ENCODE peak calls at places on chromosomes 13 and 19, in five cellular contexts. One of them, this sample, is unnamed. For H3K4me1 and H3K9me3, the result is how much of the 10 kb centered on the place peaks cover.

GRCh38 chr19:29682236-29682895 is 17.1 kb downstream of the PLEKHF1 start:
- DNase-seq in neural progenitor cell: no peak
- DNase-seq in cardiac muscle cell: no peak
- DNase-seq in left ventricle myocardium inferior: no peak
- DNase-seq in transverse colon: no peak
- DNase-seq in this sample: no peak

GRCh38 chr13:60139272-60139671 is 24.5 kb downstream of the DIAPH3 start:
- DNase-seq in left ventricle myocardium inferior: no peak
- DNase-seq in cardiac muscle cell: no peak
- DNase-seq in transverse colon: no peak
- DNase-seq in neural progenitor cell: no peak
- DNase-seq in this sample: no peak

GRCh38 chr19:11096210-11096841 is 7.1 kb downstream of the LDLR start:
- DNase-seq in transverse colon: peak
- DNase-seq in cardiac muscle cell: no peak
- DNase-seq in left ventricle myocardium inferior: peak
- DNase-seq in neural progenitor cell: no peak
- DNase-seq in this sample: no peak

GRCh38 chr13:30607908-30608307 is 9.8 kb upstream of the USPL1 start:
- DNase-seq in cardiac muscle cell: no peak
- DNase-seq in transverse colon: peak
- DNase-seq in neural progenitor cell: no peak
- DNase-seq in left ventricle myocardium inferior: no peak
- DNase-seq in this sample: peak

GRCh38 chr13:33639640-33640080 is 178.3 kb upstream of the RFC3 start:
- DNase-seq in neural progenitor cell: no peak
- DNase-seq in left ventricle myocardium inferior: no peak
- DNase-seq in cardiac muscle cell: no peak
- DNase-seq in transverse colon: no peak
- DNase-seq in this sample: no peak

GRCh38 chr13:112583592-112584277 is 4.2 kb downstream of the TUBGCP3 start:
- DNase-seq in cardiac muscle cell: no peak
- DNase-seq in left ventricle myocardium inferior: peak
- DNase-seq in transverse colon: peak
- DNase-seq in neural progenitor cell: no peak
- DNase-seq in this sample: no peak

GRCh38 chr13:28819046-28819747 is 942 bp upstream of the MTUS2 start:
- DNase-seq in transverse colon: no peak
- DNase-seq in neural progenitor cell: peak
- DNase-seq in cardiac muscle cell: peak
- DNase-seq in left ventricle myocardium inferior: no peak
- DNase-seq in this sample: no peak

GRCh38 chr13:36142735-36143134 is 11.6 kb upstream of the DCLK1 start:
- DNase-seq in neural progenitor cell: no peak
- DNase-seq in transverse colon: no peak
- DNase-seq in cardiac muscle cell: no peak
- DNase-seq in left ventricle myocardium inferior: no peak
- DNase-seq in this sample: no peak

GRCh38 chr19:37942516-37942902 is 35.5 kb downstream of the SIPA1L3 start:
- DNase-seq in neural progenitor cell: no peak
- DNase-seq in left ventricle myocardium inferior: no peak
- DNase-seq in cardiac muscle cell: no peak
- DNase-seq in transverse colon: no peak
- DNase-seq in this sample: no peak

GRCh38 chr19:14375055-14375581 is 6.1 kb upstream of the ADGRE5 start:
- DNase-seq in neural progenitor cell: no peak
- DNase-seq in cardiac muscle cell: no peak
- DNase-seq in left ventricle myocardium inferior: peak
- DNase-seq in transverse colon: peak
- DNase-seq in this sample: peak

GRCh38 chr19:14383556-14383897 is 2.3 kb downstream of the ADGRE5 start:
- DNase-seq in left ventricle myocardium inferior: peak
- DNase-seq in transverse colon: peak
- DNase-seq in neural progenitor cell: no peak
- DNase-seq in cardiac muscle cell: no peak
- DNase-seq in this sample: no peak

GRCh38 chr19:14375582-14376291 is 5.5 kb upstream of the ADGRE5 start:
- DNase-seq in left ventricle myocardium inferior: peak
- DNase-seq in transverse colon: no peak
- DNase-seq in neural progenitor cell: no peak
- DNase-seq in cardiac muscle cell: peak
- DNase-seq in this sample: no peak

GRCh38 chr19:14381689-14382474 is 638 bp downstream of the ADGRE5 start:
- DNase-seq in cardiac muscle cell: no peak
- DNase-seq in transverse colon: peak
- DNase-seq in neural progenitor cell: no peak
- DNase-seq in left ventricle myocardium inferior: peak
- DNase-seq in this sample: peak

DNA sequence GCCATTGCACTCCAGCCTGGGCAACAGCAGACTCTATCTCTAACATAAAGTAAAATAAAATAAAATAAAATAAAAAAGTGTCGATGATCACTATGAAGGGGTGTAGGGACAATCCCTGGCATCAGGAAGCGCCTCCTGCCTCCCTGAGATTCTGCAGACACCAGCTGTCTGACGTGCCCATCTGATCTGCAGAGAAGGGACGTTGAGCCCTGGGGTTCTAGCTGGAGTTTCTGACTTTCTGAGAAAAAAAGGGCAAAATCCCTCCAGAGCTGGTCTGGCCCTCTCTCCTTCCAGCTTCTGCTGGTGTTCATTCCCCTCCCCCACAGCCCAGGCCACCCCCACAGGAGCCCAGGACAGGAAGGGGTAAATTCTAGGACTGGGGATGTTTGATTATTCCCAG is 2.4 kb upstream of the ADGRE5 start:
- DNase-seq in cardiac muscle cell: no peak
- DNase-seq in neural progenitor cell: no peak
- DNase-seq in left ventricle myocardium inferior: no peak
- DNase-seq in transverse colon: no peak
- DNase-seq in this sample: no peak
- H3K4me1 ChIP-seq in cardiac muscle cell: under half
- H3K4me1 ChIP-seq in neural progenitor cell: under half
- H3K4me1 ChIP-seq in left ventricle myocardium inferior: half or more
- H3K4me1 ChIP-seq in transverse colon: half or more
- H3K4me1 ChIP-seq in this sample: under half

GRCh38 chr19:56573914-56574313 is 6.6 kb downstream of the ZNF470 start:
- DNase-seq in left ventricle myocardium inferior: no peak
- DNase-seq in neural progenitor cell: no peak
- DNase-seq in cardiac muscle cell: no peak
- DNase-seq in transverse colon: no peak
- DNase-seq in this sample: no peak

DNA sequence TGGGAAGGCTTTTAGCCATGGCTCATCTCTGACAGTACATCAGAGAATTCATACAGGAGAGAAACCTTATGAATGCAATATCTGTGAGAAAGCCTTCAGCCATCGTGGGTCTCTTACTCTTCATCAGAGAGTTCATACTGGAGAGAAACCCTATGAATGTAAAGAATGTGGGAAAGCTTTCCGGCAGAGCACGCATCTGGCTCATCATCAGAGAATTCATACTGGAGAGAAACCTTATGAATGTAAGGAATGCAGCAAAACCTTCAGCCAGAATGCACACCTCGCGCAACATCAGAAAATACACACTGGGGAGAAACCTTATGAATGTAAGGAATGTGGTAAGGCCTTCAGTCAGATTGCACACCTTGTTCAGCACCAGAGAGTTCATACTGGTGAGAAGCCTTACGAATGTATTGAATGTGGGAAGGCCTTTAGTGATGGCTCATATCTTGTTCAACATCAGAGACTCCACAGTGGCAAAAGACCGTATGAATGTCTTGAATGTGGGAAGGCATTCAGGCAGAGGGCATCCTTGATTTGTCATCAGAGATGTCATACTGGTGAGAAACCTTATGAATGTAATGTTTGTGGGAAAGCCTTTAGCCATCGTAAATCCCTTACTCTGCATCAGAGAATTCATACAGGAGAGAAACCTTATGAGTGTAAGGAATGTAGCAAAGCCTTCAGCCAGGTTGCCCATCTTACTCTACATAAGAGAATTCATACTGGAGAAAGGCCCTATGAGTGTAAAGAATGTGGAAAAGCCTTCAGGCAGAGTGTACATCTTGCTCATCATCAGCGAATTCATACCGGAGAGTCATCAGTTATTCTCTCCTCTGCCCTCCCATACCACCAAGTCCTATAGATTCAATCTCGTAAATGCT is 10.7 kb downstream of the ZNF470 start:
- DNase-seq in neural progenitor cell: no peak
- DNase-seq in transverse colon: no peak
- DNase-seq in left ventricle myocardium inferior: no peak
- DNase-seq in cardiac muscle cell: no peak
- DNase-seq in this sample: no peak
- H3K9me3 ChIP-seq in neural progenitor cell: half or more
- H3K9me3 ChIP-seq in transverse colon: half or more
- H3K9me3 ChIP-seq in left ventricle myocardium inferior: half or more
- H3K9me3 ChIP-seq in cardiac muscle cell: under half
- H3K9me3 ChIP-seq in this sample: under half

GRCh38 chr19:35204799-35205732 is 23.5 kb downstream of the FAM187B start:
- DNase-seq in transverse colon: peak
- DNase-seq in neural progenitor cell: no peak
- DNase-seq in left ventricle myocardium inferior: no peak
- DNase-seq in cardiac muscle cell: no peak
- DNase-seq in this sample: no peak

GRCh38 chr19:35207391-35207871 is 21.1 kb downstream of the FAM187B start:
- DNase-seq in neural progenitor cell: no peak
- DNase-seq in left ventricle myocardium inferior: no peak
- DNase-seq in cardiac muscle cell: no peak
- DNase-seq in transverse colon: no peak
- DNase-seq in this sample: peak

GRCh38 chr19:35205733-35206323 is 22.7 kb downstream of the FAM187B start:
- DNase-seq in left ventricle myocardium inferior: no peak
- DNase-seq in transverse colon: no peak
- DNase-seq in neural progenitor cell: no peak
- DNase-seq in cardiac muscle cell: no peak
- DNase-seq in this sample: no peak

GRCh38 chr19:35206855-35207254 is 21.7 kb downstream of the FAM187B start:
- DNase-seq in neural progenitor cell: no peak
- DNase-seq in cardiac muscle cell: no peak
- DNase-seq in left ventricle myocardium inferior: no peak
- DNase-seq in transverse colon: no peak
- DNase-seq in this sample: no peak

DNA sequence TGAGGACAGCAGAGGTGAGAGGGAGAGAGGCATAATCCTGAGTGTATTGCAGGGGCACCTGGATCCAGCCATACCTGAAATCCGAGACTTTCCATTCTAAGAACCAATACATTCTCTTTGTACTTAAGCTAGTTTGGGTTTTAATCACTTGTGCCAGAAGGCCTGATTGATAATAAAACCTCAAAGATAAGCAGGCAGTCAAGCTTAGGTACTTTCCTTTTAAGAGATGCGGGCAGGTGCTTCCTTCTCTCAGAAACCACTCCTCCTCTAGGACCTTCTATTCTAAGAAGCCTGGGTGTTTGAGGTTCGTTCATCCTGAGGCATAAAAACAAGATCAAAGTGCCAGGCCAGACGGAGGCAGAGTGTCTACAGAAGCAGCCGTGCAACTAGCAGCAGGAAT is 22.2 kb downstream of the FAM187B start:
- DNase-seq in transverse colon: peak
- DNase-seq in neural progenitor cell: no peak
- DNase-seq in cardiac muscle cell: no peak
- DNase-seq in left ventricle myocardium inferior: no peak
- DNase-seq in this sample: no peak
- H3K4me1 ChIP-seq in transverse colon: under half
- H3K4me1 ChIP-seq in neural progenitor cell: under half
- H3K4me1 ChIP-seq in cardiac muscle cell: under half
- H3K4me1 ChIP-seq in left ventricle myocardium inferior: under half
- H3K4me1 ChIP-seq in this sample: half or more

GRCh38 chr19:21740559-21740958 is 26.8 kb downstream of the ZNF100 start:
- DNase-seq in neural progenitor cell: no peak
- DNase-seq in left ventricle myocardium inferior: no peak
- DNase-seq in transverse colon: no peak
- DNase-seq in cardiac muscle cell: no peak
- DNase-seq in this sample: no peak
- H3K9me3 ChIP-seq in neural progenitor cell: under half
- H3K9me3 ChIP-seq in left ventricle myocardium inferior: under half
- H3K9me3 ChIP-seq in transverse colon: under half
- H3K9me3 ChIP-seq in cardiac muscle cell: under half
- H3K9me3 ChIP-seq in this sample: under half

GRCh38 chr19:46620716-46621115 is 4.2 kb downstream of the PTGIR start:
- DNase-seq in neural progenitor cell: no peak
- DNase-seq in cardiac muscle cell: no peak
- DNase-seq in left ventricle myocardium inferior: no peak
- DNase-seq in transverse colon: no peak
- DNase-seq in this sample: no peak
- H3K4me1 ChIP-seq in neural progenitor cell: under half
- H3K4me1 ChIP-seq in cardiac muscle cell: under half
- H3K4me1 ChIP-seq in left ventricle myocardium inferior: half or more
- H3K4me1 ChIP-seq in transverse colon: under half
- H3K4me1 ChIP-seq in this sample: under half

GRCh38 chr19:52398091-52398461 is 427 bp downstream of the ZNF528 start:
- DNase-seq in left ventricle myocardium inferior: no peak
- DNase-seq in neural progenitor cell: peak
- DNase-seq in transverse colon: peak
- DNase-seq in cardiac muscle cell: peak
- DNase-seq in this sample: no peak
- H3K9me3 ChIP-seq in left ventricle myocardium inferior: under half
- H3K9me3 ChIP-seq in neural progenitor cell: under half
- H3K9me3 ChIP-seq in transverse colon: under half
- H3K9me3 ChIP-seq in cardiac muscle cell: under half
- H3K9me3 ChIP-seq in this sample: under half

DNA sequence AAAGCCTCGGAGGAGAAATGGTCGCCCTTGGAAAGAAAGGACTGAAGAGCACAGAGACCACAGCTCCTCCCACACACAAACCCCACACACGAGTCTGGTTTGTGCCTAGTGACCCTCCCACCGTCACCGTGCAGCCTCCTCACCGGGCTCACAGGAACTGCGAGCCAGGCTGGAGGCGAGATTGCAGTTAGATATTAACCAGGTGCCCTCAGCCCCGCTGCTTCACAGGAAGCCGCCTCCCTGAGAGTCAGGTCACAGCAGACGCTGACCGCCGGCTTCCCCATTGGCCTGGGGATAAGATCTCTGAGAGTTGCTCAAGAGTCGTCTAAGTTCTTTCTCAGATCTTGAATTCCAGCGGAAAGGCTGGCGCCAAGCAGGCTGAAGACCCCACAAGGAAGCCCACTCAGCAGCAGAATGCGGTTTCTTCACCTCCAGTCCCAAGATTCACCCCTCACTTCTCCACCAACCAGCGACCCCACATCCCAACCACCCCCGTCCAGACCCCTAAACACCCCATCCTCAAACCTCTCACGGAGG is 844 bp downstream of the ZNF44 start:
- DNase-seq in cardiac muscle cell: peak
- DNase-seq in transverse colon: peak
- DNase-seq in left ventricle myocardium inferior: peak
- DNase-seq in neural progenitor cell: peak
- DNase-seq in this sample: peak
- H3K4me1 ChIP-seq in cardiac muscle cell: under half
- H3K4me1 ChIP-seq in transverse colon: under half
- H3K4me1 ChIP-seq in left ventricle myocardium inferior: half or more
- H3K4me1 ChIP-seq in neural progenitor cell: under half
- H3K4me1 ChIP-seq in this sample: under half

GRCh38 chr19:51980116-51980736 is 6.4 kb downstream of the ZNF350 start:
- DNase-seq in neural progenitor cell: no peak
- DNase-seq in cardiac muscle cell: no peak
- DNase-seq in left ventricle myocardium inferior: no peak
- DNase-seq in transverse colon: no peak
- DNase-seq in this sample: no peak
- H3K9me3 ChIP-seq in neural progenitor cell: under half
- H3K9me3 ChIP-seq in cardiac muscle cell: under half
- H3K9me3 ChIP-seq in left ventricle myocardium inferior: half or more
- H3K9me3 ChIP-seq in transverse colon: half or more
- H3K9me3 ChIP-seq in this sample: under half

This sample was measured in naive thymus-derived CD4-positive, alpha-beta T cell.